ENCODE peak calls at places on chromosomes 3 and 15, in ten cellular contexts. One of them, this sample, is unnamed.

GRCh38 chr3:46869440-46869839 is 6.2 kb upstream of the MYL3 start:
- DNase-seq in adrenal gland: no peak
- DNase-seq in osteoblast: no peak
- DNase-seq in CD4-positive, alpha-beta T cell: no peak
- DNase-seq in body of pancreas: no peak
- DNase-seq in neuronal stem cell: no peak
- DNase-seq in left ventricle myocardium inferior: no peak
- DNase-seq in upper lobe of right lung: no peak
- DNase-seq in right cardiac atrium: no peak
- DNase-seq in Panc1: no peak
- DNase-seq in this sample: no peak

GRCh38 chr15:77001966-77002365 is 7.0 kb downstream of the PSTPIP1 start:
- DNase-seq in adrenal gland: no peak
- DNase-seq in osteoblast: no peak
- DNase-seq in CD4-positive, alpha-beta T cell: no peak
- DNase-seq in body of pancreas: no peak
- DNase-seq in neuronal stem cell: no peak
- DNase-seq in left ventricle myocardium inferior: no peak
- DNase-seq in upper lobe of right lung: no peak
- DNase-seq in right cardiac atrium: no peak
- DNase-seq in Panc1: no peak
- DNase-seq in this sample: no peak

GRCh38 chr3:189573004-189573403 is 58.2 kb upstream of the TP63 start:
- DNase-seq in adrenal gland: no peak
- DNase-seq in osteoblast: no peak
- DNase-seq in CD4-positive, alpha-beta T cell: no peak
- DNase-seq in body of pancreas: no peak
- DNase-seq in neuronal stem cell: no peak
- DNase-seq in left ventricle myocardium inferior: no peak
- DNase-seq in upper lobe of right lung: no peak
- DNase-seq in right cardiac atrium: no peak
- DNase-seq in Panc1: no peak
- DNase-seq in this sample: no peak

GRCh38 chr3:153209596-153209995 is 47.6 kb downstream of the RAP2B start:
- DNase-seq in adrenal gland: peak; percentile 23
- DNase-seq in osteoblast: no peak
- DNase-seq in CD4-positive, alpha-beta T cell: no peak
- DNase-seq in body of pancreas: no peak
- DNase-seq in neuronal stem cell: no peak
- DNase-seq in left ventricle myocardium inferior: peak; percentile 21
- DNase-seq in upper lobe of right lung: peak; percentile 68
- DNase-seq in right cardiac atrium: peak; percentile 34
- DNase-seq in Panc1: no peak
- DNase-seq in this sample: peak; percentile 38

GRCh38 chr15:31374986-31375385 is 48.4 kb downstream of the KLF13 start:
- DNase-seq in adrenal gland: no peak
- DNase-seq in osteoblast: no peak
- DNase-seq in CD4-positive, alpha-beta T cell: no peak
- DNase-seq in body of pancreas: no peak
- DNase-seq in neuronal stem cell: no peak
- DNase-seq in left ventricle myocardium inferior: peak; percentile 11
- DNase-seq in upper lobe of right lung: no peak
- DNase-seq in right cardiac atrium: no peak
- DNase-seq in Panc1: no peak
- DNase-seq in this sample: no peak

GRCh38 chr3:170961616-170962400 is 53.4 kb upstream of the EIF5A2 start:
- DNase-seq in adrenal gland: peak; percentile 24
- DNase-seq in osteoblast: peak; percentile 66
- DNase-seq in CD4-positive, alpha-beta T cell: no peak
- DNase-seq in body of pancreas: peak; percentile 25
- DNase-seq in neuronal stem cell: peak; percentile 17
- DNase-seq in left ventricle myocardium inferior: no peak
- DNase-seq in upper lobe of right lung: no peak
- DNase-seq in right cardiac atrium: no peak
- DNase-seq in Panc1: peak; percentile 15
- DNase-seq in this sample: no peak

GRCh38 chr3:115975353-115975752 is 352.0 kb downstream of the GAP43 start:
- DNase-seq in adrenal gland: no peak
- DNase-seq in osteoblast: peak; percentile 65
- DNase-seq in CD4-positive, alpha-beta T cell: no peak
- DNase-seq in body of pancreas: no peak
- DNase-seq in neuronal stem cell: no peak
- DNase-seq in left ventricle myocardium inferior: no peak
- DNase-seq in upper lobe of right lung: no peak
- DNase-seq in right cardiac atrium: no peak
- DNase-seq in Panc1: peak; percentile 32
- DNase-seq in this sample: no peak

GRCh38 chr15:28110416-28110975 is 11.4 kb upstream of the OCA2 start:
- DNase-seq in adrenal gland: no peak
- DNase-seq in osteoblast: peak; percentile 51
- DNase-seq in CD4-positive, alpha-beta T cell: no peak
- DNase-seq in body of pancreas: no peak
- DNase-seq in neuronal stem cell: no peak
- DNase-seq in left ventricle myocardium inferior: no peak
- DNase-seq in upper lobe of right lung: no peak
- DNase-seq in right cardiac atrium: no peak
- DNase-seq in Panc1: no peak
- DNase-seq in this sample: no peak

GRCh38 chr3:124878561-124879394 is 8.4 kb downstream of the ITGB5 start:
- DNase-seq in adrenal gland: peak; percentile 76
- DNase-seq in osteoblast: peak; percentile 90
- DNase-seq in CD4-positive, alpha-beta T cell: no peak
- DNase-seq in body of pancreas: peak; percentile 24
- DNase-seq in neuronal stem cell: no peak
- DNase-seq in left ventricle myocardium inferior: no peak
- DNase-seq in upper lobe of right lung: no peak
- DNase-seq in right cardiac atrium: peak; percentile 45
- DNase-seq in Panc1: peak; percentile 99
- DNase-seq in this sample: no peak

GRCh38 chr15:41862515-41863116 is 24.0 kb downstream of the PLA2G4B start:
- DNase-seq in adrenal gland: no peak
- DNase-seq in osteoblast: no peak
- DNase-seq in CD4-positive, alpha-beta T cell: no peak
- DNase-seq in body of pancreas: no peak
- DNase-seq in neuronal stem cell: no peak
- DNase-seq in left ventricle myocardium inferior: no peak
- DNase-seq in upper lobe of right lung: peak; percentile 84
- DNase-seq in right cardiac atrium: no peak
- DNase-seq in Panc1: no peak
- DNase-seq in this sample: no peak

GRCh38 chr15:79673416-79674123 is 223.2 kb downstream of the MTHFS start:
- DNase-seq in adrenal gland: no peak
- DNase-seq in osteoblast: peak; percentile 76
- DNase-seq in CD4-positive, alpha-beta T cell: no peak
- DNase-seq in body of pancreas: no peak
- DNase-seq in neuronal stem cell: no peak
- DNase-seq in left ventricle myocardium inferior: no peak
- DNase-seq in upper lobe of right lung: no peak
- DNase-seq in right cardiac atrium: no peak
- DNase-seq in Panc1: no peak
- DNase-seq in this sample: no peak

GRCh38 chr15:57312323-57313133 is 63.8 kb upstream of the CGNL1 start:
- DNase-seq in adrenal gland: no peak
- DNase-seq in osteoblast: no peak
- DNase-seq in CD4-positive, alpha-beta T cell: no peak
- DNase-seq in body of pancreas: no peak
- DNase-seq in neuronal stem cell: no peak
- DNase-seq in left ventricle myocardium inferior: no peak
- DNase-seq in upper lobe of right lung: no peak
- DNase-seq in right cardiac atrium: peak; percentile 50
- DNase-seq in Panc1: no peak
- DNase-seq in this sample: peak; percentile 64
- H3K27ac ChIP-seq in adrenal gland: no peak overlapping the region
- H3K27ac ChIP-seq in osteoblast: no peak overlapping the region
- H3K27ac ChIP-seq in CD4-positive, alpha-beta T cell: no peak overlapping the region
- H3K27ac ChIP-seq in body of pancreas: no peak overlapping the region
- H3K27ac ChIP-seq in neuronal stem cell: no peak overlapping the region
- H3K27ac ChIP-seq in left ventricle myocardium inferior: peak overlapping the region; percentile 55
- H3K27ac ChIP-seq in upper lobe of right lung: no peak overlapping the region
- H3K27ac ChIP-seq in right cardiac atrium: peak overlapping the region; percentile 70
- H3K27ac ChIP-seq in Panc1: no peak overlapping the region
- H3K27ac ChIP-seq in this sample: peak overlapping the region; percentile 43

GRCh38 chr3:11591006-11591360 is 52.7 kb downstream of the VGLL4 start:
- DNase-seq in adrenal gland: no peak
- DNase-seq in osteoblast: peak; percentile 34
- DNase-seq in CD4-positive, alpha-beta T cell: no peak
- DNase-seq in body of pancreas: no peak
- DNase-seq in neuronal stem cell: no peak
- DNase-seq in left ventricle myocardium inferior: no peak
- DNase-seq in upper lobe of right lung: no peak
- DNase-seq in right cardiac atrium: no peak
- DNase-seq in Panc1: no peak
- DNase-seq in this sample: no peak

GRCh38 chr3:11589706-11590105 is 54.0 kb downstream of the VGLL4 start:
- DNase-seq in adrenal gland: no peak
- DNase-seq in osteoblast: no peak
- DNase-seq in CD4-positive, alpha-beta T cell: no peak
- DNase-seq in body of pancreas: no peak
- DNase-seq in neuronal stem cell: no peak
- DNase-seq in left ventricle myocardium inferior: no peak
- DNase-seq in upper lobe of right lung: no peak
- DNase-seq in right cardiac atrium: no peak
- DNase-seq in Panc1: no peak
- DNase-seq in this sample: no peak

GRCh38 chr3:11588755-11589154 is 55.0 kb downstream of the VGLL4 start:
- DNase-seq in adrenal gland: no peak
- DNase-seq in osteoblast: no peak
- DNase-seq in CD4-positive, alpha-beta T cell: no peak
- DNase-seq in body of pancreas: peak; percentile 8
- DNase-seq in neuronal stem cell: no peak
- DNase-seq in left ventricle myocardium inferior: no peak
- DNase-seq in upper lobe of right lung: no peak
- DNase-seq in right cardiac atrium: no peak
- DNase-seq in Panc1: no peak
- DNase-seq in this sample: no peak

GRCh38 chr3:11587766-11588165 is 55.9 kb downstream of the VGLL4 start:
- DNase-seq in adrenal gland: no peak
- DNase-seq in osteoblast: no peak
- DNase-seq in CD4-positive, alpha-beta T cell: no peak
- DNase-seq in body of pancreas: peak; percentile 8
- DNase-seq in neuronal stem cell: no peak
- DNase-seq in left ventricle myocardium inferior: no peak
- DNase-seq in upper lobe of right lung: no peak
- DNase-seq in right cardiac atrium: no peak
- DNase-seq in Panc1: no peak
- DNase-seq in this sample: no peak

DNA sequence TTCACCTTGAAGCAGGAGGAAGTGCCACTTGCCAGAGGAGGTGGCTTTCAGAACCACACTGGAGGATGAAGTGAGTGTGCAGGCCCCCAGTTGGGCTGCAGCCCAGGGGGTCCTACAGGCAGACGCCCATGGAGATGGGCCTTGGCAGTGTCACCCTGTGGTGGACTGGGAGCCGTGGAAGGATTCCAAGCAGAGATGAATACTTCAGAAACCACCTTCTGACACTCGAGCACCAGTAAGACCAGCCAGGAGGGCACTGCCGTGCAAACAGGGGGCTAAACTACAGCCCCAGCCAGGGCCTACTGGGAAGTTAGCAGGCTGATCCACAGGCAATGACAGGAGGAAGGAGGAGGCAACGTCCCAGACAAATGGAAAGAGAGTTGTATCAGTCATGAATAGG is 55.4 kb downstream of the VGLL4 start:
- DNase-seq in adrenal gland: no peak
- DNase-seq in osteoblast: no peak
- DNase-seq in CD4-positive, alpha-beta T cell: no peak
- DNase-seq in body of pancreas: peak; percentile 6
- DNase-seq in neuronal stem cell: no peak
- DNase-seq in left ventricle myocardium inferior: no peak
- DNase-seq in upper lobe of right lung: no peak
- DNase-seq in right cardiac atrium: no peak
- DNase-seq in Panc1: no peak
- DNase-seq in this sample: no peak
- H3K27ac ChIP-seq in adrenal gland: no peak overlapping the region
- H3K27ac ChIP-seq in osteoblast: peak overlapping the region; percentile 43
- H3K27ac ChIP-seq in CD4-positive, alpha-beta T cell: no peak overlapping the region
- H3K27ac ChIP-seq in body of pancreas: peak overlapping the region; percentile 79
- H3K27ac ChIP-seq in neuronal stem cell: no peak overlapping the region
- H3K27ac ChIP-seq in left ventricle myocardium inferior: peak overlapping the region; percentile 87
- H3K27ac ChIP-seq in upper lobe of right lung: peak overlapping the region; percentile 32
- H3K27ac ChIP-seq in right cardiac atrium: peak overlapping the region; percentile 51
- H3K27ac ChIP-seq in Panc1: peak overlapping the region; percentile 96
- H3K27ac ChIP-seq in this sample: peak overlapping the region; percentile 84

GRCh38 chr3:78406396-78406795 is 1361.4 kb downstream of the ROBO1 start:
- DNase-seq in adrenal gland: no peak
- DNase-seq in osteoblast: no peak
- DNase-seq in CD4-positive, alpha-beta T cell: no peak
- DNase-seq in body of pancreas: no peak
- DNase-seq in neuronal stem cell: no peak
- DNase-seq in left ventricle myocardium inferior: no peak
- DNase-seq in upper lobe of right lung: no peak
- DNase-seq in right cardiac atrium: no peak
- DNase-seq in Panc1: no peak
- DNase-seq in this sample: no peak

GRCh38 chr3:78398401-78398800 is 1358.5 kb downstream of the ROBO2 start:
- DNase-seq in adrenal gland: no peak
- DNase-seq in osteoblast: no peak
- DNase-seq in CD4-positive, alpha-beta T cell: no peak
- DNase-seq in body of pancreas: no peak
- DNase-seq in neuronal stem cell: no peak
- DNase-seq in left ventricle myocardium inferior: no peak
- DNase-seq in upper lobe of right lung: no peak
- DNase-seq in right cardiac atrium: no peak
- DNase-seq in Panc1: no peak
- DNase-seq in this sample: no peak

GRCh38 chr3:78405745-78406144 is 1362.1 kb downstream of the ROBO1 start:
- DNase-seq in adrenal gland: no peak
- DNase-seq in osteoblast: no peak
- DNase-seq in CD4-positive, alpha-beta T cell: no peak
- DNase-seq in body of pancreas: no peak
- DNase-seq in neuronal stem cell: no peak
- DNase-seq in left ventricle myocardium inferior: no peak
- DNase-seq in upper lobe of right lung: no peak
- DNase-seq in right cardiac atrium: no peak
- DNase-seq in Panc1: no peak
- DNase-seq in this sample: no peak

DNA sequence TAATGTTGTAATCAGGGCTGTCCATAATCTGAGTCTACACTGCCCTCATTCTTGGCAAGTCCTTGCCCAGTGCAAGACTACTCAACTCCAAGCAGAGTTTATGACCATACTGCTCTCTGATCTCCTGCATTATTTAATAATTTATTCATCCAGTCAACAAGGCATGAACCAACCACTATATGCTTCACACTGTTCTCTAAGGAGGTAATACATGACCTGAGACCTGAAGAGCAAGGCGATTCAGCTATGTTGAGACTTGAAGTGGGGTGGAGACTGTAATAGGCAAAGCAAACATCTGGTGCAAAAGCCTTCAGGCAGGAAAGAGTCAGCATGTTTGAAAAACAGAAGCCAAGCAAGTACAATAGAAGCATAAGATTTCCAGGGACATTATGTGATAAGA is 1362.8 kb downstream of the ROBO2 start:
- DNase-seq in adrenal gland: no peak
- DNase-seq in osteoblast: no peak
- DNase-seq in CD4-positive, alpha-beta T cell: no peak
- DNase-seq in body of pancreas: no peak
- DNase-seq in neuronal stem cell: no peak
- DNase-seq in left ventricle myocardium inferior: no peak
- DNase-seq in upper lobe of right lung: no peak
- DNase-seq in right cardiac atrium: no peak
- DNase-seq in Panc1: no peak
- DNase-seq in this sample: no peak
- H3K27ac ChIP-seq in adrenal gland: no peak overlapping the region
- H3K27ac ChIP-seq in osteoblast: no peak overlapping the region
- H3K27ac ChIP-seq in CD4-positive, alpha-beta T cell: no peak overlapping the region
- H3K27ac ChIP-seq in body of pancreas: no peak overlapping the region
- H3K27ac ChIP-seq in neuronal stem cell: no peak overlapping the region
- H3K27ac ChIP-seq in left ventricle myocardium inferior: no peak overlapping the region
- H3K27ac ChIP-seq in upper lobe of right lung: no peak overlapping the region
- H3K27ac ChIP-seq in right cardiac atrium: no peak overlapping the region
- H3K27ac ChIP-seq in Panc1: no peak overlapping the region
- H3K27ac ChIP-seq in this sample: no peak overlapping the region

GRCh38 chr15:67059127-67059553 is 6.3 kb upstream of the SMAD3 start:
- DNase-seq in adrenal gland: peak; percentile 59
- DNase-seq in osteoblast: no peak
- DNase-seq in CD4-positive, alpha-beta T cell: no peak
- DNase-seq in body of pancreas: peak; percentile 84
- DNase-seq in neuronal stem cell: no peak
- DNase-seq in left ventricle myocardium inferior: no peak
- DNase-seq in upper lobe of right lung: no peak
- DNase-seq in right cardiac atrium: peak; percentile 59
- DNase-seq in Panc1: no peak
- DNase-seq in this sample: peak; percentile 35
- H3K27ac ChIP-seq in adrenal gland: no peak overlapping the region
- H3K27ac ChIP-seq in osteoblast: no peak overlapping the region
- H3K27ac ChIP-seq in CD4-positive, alpha-beta T cell: no peak overlapping the region
- H3K27ac ChIP-seq in body of pancreas: peak overlapping the region; percentile 73
- H3K27ac ChIP-seq in neuronal stem cell: no peak overlapping the region
- H3K27ac ChIP-seq in left ventricle myocardium inferior: no peak overlapping the region
- H3K27ac ChIP-seq in upper lobe of right lung: no peak overlapping the region
- H3K27ac ChIP-seq in right cardiac atrium: no peak overlapping the region
- H3K27ac ChIP-seq in Panc1: peak overlapping the region; percentile 73
- H3K27ac ChIP-seq in this sample: no peak overlapping the region

This sample was measured in heart left ventricle.